ENCODE peak calls at places on chromosomes 2 and 18, in seven cellular contexts. K, P, W, E, I, J and M are unnamed samples.

GRCh38 chr2:108492364-108492763 is 41.9 kb upstream of the LIMS1 start:
- DNase-seq in K (peak; percentile 94), P (no peak), W (no peak), E (no peak), I (peak; percentile 11), J (peak; percentile 95), M (peak; percentile 35)

GRCh38 chr2:151730242-151730975 is 3.9 kb downstream of the NEB start:
- DNase-seq in K (peak; percentile 8), P (no peak), W (no peak), E (no peak), I (no peak), J (peak; percentile 10), M (no peak)

GRCh38 chr2:158458617-158458920 is 1.8 kb downstream of the PKP4 start:
- DNase-seq in K (peak; percentile 26), P (no peak), W (no peak), E (no peak), I (no peak), J (peak; percentile 9), M (no peak)

GRCh38 chr2:98385050-98385699 is 38.9 kb downstream of the CNGA3 start:
- DNase-seq in K (peak; percentile 71), P (peak; percentile 51), W (peak; percentile 80), E (peak; percentile 83), I (peak; percentile 26), J (peak; percentile 84), M (no peak)

GRCh38 chr2:158745067-158745865 is 49.9 kb upstream of the DAPL1 start:
- DNase-seq in K (peak; percentile 74), P (peak; percentile 35), W (peak; percentile 4), E (no peak), I (no peak), J (peak; percentile 82), M (no peak)

GRCh38 chr18:77711096-77711495 is 461.4 kb downstream of the GALR1 start:
- DNase-seq in K (no peak), P (no peak), W (no peak), E (no peak), I (no peak), J (no peak), M (no peak)

GRCh38 chr18:36185901-36186460 is 1.3 kb upstream of the MOCOS start:
- DNase-seq in K (no peak), P (no peak), W (no peak), E (no peak), I (no peak), J (no peak), M (no peak)

GRCh38 chr2:44349506-44349905 is 11.8 kb downstream of the PREPL start:
- DNase-seq in K (no peak), P (no peak), W (no peak), E (no peak), I (no peak), J (no peak), M (no peak)

GRCh38 chr2:200065477-200065876 is 110.1 kb downstream of the MAIP1 start:
- DNase-seq in K (peak; percentile 35), P (no peak), W (no peak), E (no peak), I (no peak), J (no peak), M (no peak)

GRCh38 chr2:29423267-29423666 is 308.1 kb downstream of the CLIP4 start:
- DNase-seq in K (no peak), P (no peak), W (no peak), E (no peak), I (no peak), J (no peak), M (no peak)

GRCh38 chr2:172021074-172021931 is 21.6 kb downstream of the METAP1D start:
- DNase-seq in K (peak; percentile 16), P (no peak), W (no peak), E (no peak), I (no peak), J (no peak), M (no peak)

GRCh38 chr2:63047534-63048281 is 2.9 kb upstream of the OTX1 start:
- DNase-seq in K (no peak), P (no peak), W (no peak), E (peak; percentile 64), I (no peak), J (no peak), M (no peak)

GRCh38 chr2:134718095-134718955 is 475 bp downstream of the TMEM163 start:
- DNase-seq in K (no peak), P (no peak), W (peak; percentile 13), E (no peak), I (no peak), J (no peak), M (no peak)

GRCh38 chr2:220999351-220999750 is 572.8 kb downstream of the EPHA4 start:
- DNase-seq in K (peak; percentile 60), P (no peak), W (no peak), E (no peak), I (no peak), J (no peak), M (no peak)

GRCh38 chr2:100722125-100722524 is 97.8 kb upstream of the NPAS2 start:
- DNase-seq in K (no peak), P (no peak), W (no peak), E (no peak), I (no peak), J (no peak), M (no peak)

GRCh38 chr2:68912732-68913131 is 40.0 kb downstream of the GKN2 start:
- DNase-seq in K (no peak), P (no peak), W (peak; percentile 75), E (no peak), I (no peak), J (no peak), M (no peak)

GRCh38 chr2:171966268-171966667 is 33.5 kb upstream of the METAP1D start:
- DNase-seq in K (no peak), P (no peak), W (no peak), E (no peak), I (no peak), J (no peak), M (no peak)

GRCh38 chr2:134325696-134326095 is 71.8 kb downstream of the MGAT5 start:
- DNase-seq in K (no peak), P (no peak), W (no peak), E (no peak), I (no peak), J (peak; percentile 11), M (no peak)

GRCh38 chr2:19256239-19256638 is 102.2 kb downstream of the OSR1 start:
- DNase-seq in K (peak; percentile 98), P (no peak), W (no peak), E (no peak), I (peak; percentile 83), J (peak; percentile 93), M (peak; percentile 66)

GRCh38 chr2:237742614-237743013 is 56.0 kb upstream of the RBM44 start:
- DNase-seq in K (no peak), P (no peak), W (no peak), E (no peak), I (no peak), J (no peak), M (no peak)

GRCh38 chr2:237744270-237744612 is 54.3 kb upstream of the RBM44 start:
- DNase-seq in K (no peak), P (no peak), W (no peak), E (no peak), I (no peak), J (no peak), M (no peak)

GRCh38 chr2:237743561-237744269 is 54.9 kb upstream of the RBM44 start:
- DNase-seq in K (peak; percentile 63), P (no peak), W (no peak), E (no peak), I (no peak), J (peak; percentile 20), M (no peak)

GRCh38 chr2:237743024-237743423 is 55.6 kb upstream of the RBM44 start:
- DNase-seq in K (no peak), P (no peak), W (no peak), E (no peak), I (no peak), J (no peak), M (no peak)

GRCh38 chr2:237742191-237742590 is 56.4 kb upstream of the RBM44 start:
- DNase-seq in K (no peak), P (no peak), W (no peak), E (peak; percentile 54), I (no peak), J (no peak), M (no peak)
- TF ChIP-seq CTCF in K (no peak), P (no peak), W (no peak), E (no peak), I (no peak), J (no peak), M (no peak)

DNA sequence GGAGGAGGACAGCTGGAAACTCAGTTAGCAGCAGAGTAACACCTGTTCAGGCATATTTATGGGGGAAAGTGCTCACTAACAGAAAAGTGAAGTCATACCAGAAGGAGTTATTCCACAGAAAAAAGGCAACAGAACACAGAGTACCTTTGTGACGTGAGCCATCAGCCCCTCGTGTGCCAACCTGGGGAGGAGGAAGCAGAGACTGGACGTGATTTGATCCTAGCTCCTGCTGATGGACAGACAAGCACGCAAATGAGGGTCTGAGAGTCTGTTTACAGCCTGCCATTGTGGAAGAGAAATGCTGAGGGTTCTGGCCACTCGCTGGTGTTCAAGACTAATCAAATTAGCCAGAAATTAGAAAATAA is 120.7 kb downstream of the ZNF521 start:
- DNase-seq in K (no peak), P (peak; percentile 63), W (no peak), E (peak; percentile 72), I (no peak), J (no peak), M (no peak)
- H3K4me3 ChIP-seq in K (no peak overlapping the region), P (no peak overlapping the region), W (no peak overlapping the region), E (no peak overlapping the region), I (no peak overlapping the region), J (no peak overlapping the region), M (no peak overlapping the region)

GRCh38 chr2:149019768-149020167 is 18.7 kb upstream of the LYPD6B start:
- DNase-seq in K (no peak), P (no peak), W (no peak), E (no peak), I (no peak), J (no peak), M (no peak)

GRCh38 chr2:149021271-149021719 is 17.2 kb upstream of the LYPD6B start:
- DNase-seq in K (no peak), P (no peak), W (no peak), E (no peak), I (no peak), J (no peak), M (no peak)

GRCh38 chr2:149020432-149020851 is 18.1 kb upstream of the LYPD6B start:
- DNase-seq in K (no peak), P (no peak), W (no peak), E (no peak), I (no peak), J (no peak), M (no peak)

GRCh38 chr2:149017116-149017985 is 21.1 kb upstream of the LYPD6B start:
- DNase-seq in K (peak; percentile 72), P (peak; percentile 64), W (peak; percentile 74), E (peak; percentile 82), I (peak; percentile 47), J (peak; percentile 83), M (no peak)

DNA sequence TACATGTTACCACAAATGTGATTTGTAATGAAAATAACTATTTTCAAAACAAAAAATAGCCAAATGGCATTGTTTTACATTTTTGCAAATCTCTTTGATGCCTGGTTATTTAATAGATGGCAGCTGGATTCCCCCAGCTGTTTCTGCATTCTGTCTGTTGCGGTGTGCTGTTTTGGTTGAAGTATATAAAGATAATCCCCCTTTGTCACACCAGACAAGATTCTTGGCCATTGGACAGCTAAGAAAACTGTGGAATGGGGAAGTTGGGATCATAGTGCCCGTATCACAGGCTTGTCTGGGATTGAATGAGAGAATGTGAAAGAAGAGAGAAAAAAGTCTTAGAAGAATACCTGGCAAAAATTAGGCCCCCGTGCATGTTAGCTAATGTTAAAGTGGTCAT is 19.5 kb upstream of the LYPD6B start:
- DNase-seq in K (no peak), P (no peak), W (no peak), E (no peak), I (no peak), J (no peak), M (no peak)
- TF ChIP-seq CTCF in K (no peak), P (no peak), W (no peak), E (no peak), I (no peak), J (no peak), M (no peak)

GRCh38 chr18:24795129-24795528 is 334.7 kb downstream of the HRH4 start:
- DNase-seq in K (no peak), P (no peak), W (no peak), E (no peak), I (no peak), J (no peak), M (no peak)
- H3K4me3 ChIP-seq in K (no peak overlapping the region), P (no peak overlapping the region), W (no peak overlapping the region), E (no peak overlapping the region), I (no peak overlapping the region), J (no peak overlapping the region), M (no peak overlapping the region)